ENCODE peak calls at places on chromosomes 3 and 15, in four cellular contexts. T is globus pallidus, S is H7, M is amygdala. J is an unnamed sample.

GRCh38 chr3:109803274-109803673 is 465.9 kb upstream of the DPPA4 start:
- DNase-seq in M (no peak), S (peak; percentile 42), T (no peak), J (peak; percentile 20)

GRCh38 chr15:96054606-96055005 is 275.9 kb upstream of the NR2F2 start:
- DNase-seq in S (no peak), T (no peak), M (no peak), J (no peak)

GRCh38 chr15:57751177-57751800 is 44.8 kb downstream of the POLR2M start:
- DNase-seq in T (peak; percentile 76), S (peak; percentile 56), M (peak; percentile 28), J (peak; percentile 55)

GRCh38 chr3:142445816-142446254 is 2.0 kb downstream of the XRN1 start:
- DNase-seq in M (no peak), T (no peak), S (no peak), J (no peak)

GRCh38 chr3:64368163-64369025 is 143.1 kb upstream of the PRICKLE2 start:
- DNase-seq in S (no peak), T (no peak), M (no peak), J (no peak)

GRCh38 chr3:71585891-71586809 is 2.6 kb upstream of the FOXP1 start:
- DNase-seq in S (peak; percentile 21), T (peak; percentile 64), M (no peak), J (no peak)

GRCh38 chr3:186022931-186023330 is 85.1 kb upstream of the TRA2B start:
- DNase-seq in T (no peak), M (no peak), S (no peak), J (no peak)

GRCh38 chr3:112101946-112102345 is 15.8 kb downstream of the C3orf52 start:
- DNase-seq in T (no peak), S (no peak), M (no peak), J (no peak)

GRCh38 chr3:33787328-33788009 is 11.0 kb upstream of the PDCD6IP start:
- DNase-seq in T (peak; percentile 51), S (no peak), M (peak; percentile 18), J (peak; percentile 65)

GRCh38 chr3:45943207-45943846 is at the start of gene CXCR6:
- DNase-seq in T (no peak), S (no peak), M (no peak), J (no peak)

GRCh38 chr3:12638105-12638504 is 25.8 kb downstream of the RAF1 start:
- DNase-seq in S (no peak), T (no peak), M (no peak), J (no peak)

GRCh38 chr3:143633816-143634215 is 214.5 kb downstream of the SLC9A9 start:
- DNase-seq in S (no peak), T (no peak), M (no peak), J (no peak)

GRCh38 chr3:55180161-55180560 is 252.3 kb upstream of the LRTM1 start:
- DNase-seq in M (no peak), S (no peak), T (no peak), J (no peak)